ENCODE peak calls at places on chromosomes 2 and 18, in seven cellular contexts. One of them, this sample, is unnamed.

GRCh38 chr2:54176577-54176976 is 61.2 kb downstream of the ACYP2 start:
- DNase-seq in tibial artery: peak
- DNase-seq in cardiac muscle cell: peak
- DNase-seq in stimulated activated CD4-positive, alpha-beta T cell treated with anti-CD3 and anti-CD28 coated beads, Interleukin-4, amount 100 ng/mL, for 48 hours: no peak
- DNase-seq in AG08395: peak
- DNase-seq in epithelial cell of esophagus: peak
- DNase-seq in omental fat pad: no peak
- DNase-seq in this sample: no peak

GRCh38 chr2:22795467-22795866 is 589.5 kb upstream of the KLHL29 start:
- DNase-seq in tibial artery: no peak
- DNase-seq in cardiac muscle cell: no peak
- DNase-seq in stimulated activated CD4-positive, alpha-beta T cell treated with anti-CD3 and anti-CD28 coated beads, Interleukin-4, amount 100 ng/mL, for 48 hours: no peak
- DNase-seq in AG08395: no peak
- DNase-seq in epithelial cell of esophagus: no peak
- DNase-seq in omental fat pad: no peak
- DNase-seq in this sample: no peak

GRCh38 chr18:55515946-55516710 is 71.9 kb downstream of the TCF4 start:
- DNase-seq in tibial artery: no peak
- DNase-seq in cardiac muscle cell: no peak
- DNase-seq in stimulated activated CD4-positive, alpha-beta T cell treated with anti-CD3 and anti-CD28 coated beads, Interleukin-4, amount 100 ng/mL, for 48 hours: no peak
- DNase-seq in AG08395: peak
- DNase-seq in epithelial cell of esophagus: peak
- DNase-seq in omental fat pad: no peak
- DNase-seq in this sample: no peak

GRCh38 chr2:120865656-120866055 is 130.0 kb downstream of the GLI2 start:
- DNase-seq in tibial artery: no peak
- DNase-seq in cardiac muscle cell: no peak
- DNase-seq in stimulated activated CD4-positive, alpha-beta T cell treated with anti-CD3 and anti-CD28 coated beads, Interleukin-4, amount 100 ng/mL, for 48 hours: no peak
- DNase-seq in AG08395: no peak
- DNase-seq in epithelial cell of esophagus: no peak
- DNase-seq in omental fat pad: no peak
- DNase-seq in this sample: no peak

GRCh38 chr2:144508162-144508765 is 11.7 kb downstream of the ZEB2 start:
- DNase-seq in tibial artery: no peak
- DNase-seq in cardiac muscle cell: no peak
- DNase-seq in stimulated activated CD4-positive, alpha-beta T cell treated with anti-CD3 and anti-CD28 coated beads, Interleukin-4, amount 100 ng/mL, for 48 hours: no peak
- DNase-seq in AG08395: no peak
- DNase-seq in epithelial cell of esophagus: no peak
- DNase-seq in omental fat pad: no peak
- DNase-seq in this sample: no peak

GRCh38 chr2:64359892-64360657 is 93.9 kb upstream of the LGALSL start:
- DNase-seq in tibial artery: peak
- DNase-seq in cardiac muscle cell: peak
- DNase-seq in stimulated activated CD4-positive, alpha-beta T cell treated with anti-CD3 and anti-CD28 coated beads, Interleukin-4, amount 100 ng/mL, for 48 hours: peak
- DNase-seq in AG08395: peak
- DNase-seq in epithelial cell of esophagus: peak
- DNase-seq in omental fat pad: peak
- DNase-seq in this sample: no peak

GRCh38 chr18:48837676-48838075 is 113.1 kb downstream of the SMAD7 start:
- DNase-seq in tibial artery: no peak
- DNase-seq in cardiac muscle cell: no peak
- DNase-seq in stimulated activated CD4-positive, alpha-beta T cell treated with anti-CD3 and anti-CD28 coated beads, Interleukin-4, amount 100 ng/mL, for 48 hours: no peak
- DNase-seq in AG08395: no peak
- DNase-seq in epithelial cell of esophagus: no peak
- DNase-seq in omental fat pad: no peak
- DNase-seq in this sample: no peak

GRCh38 chr2:121539722-121540469 is 9.2 kb downstream of the RNU4ATAC start:
- DNase-seq in tibial artery: no peak
- DNase-seq in cardiac muscle cell: no peak
- DNase-seq in stimulated activated CD4-positive, alpha-beta T cell treated with anti-CD3 and anti-CD28 coated beads, Interleukin-4, amount 100 ng/mL, for 48 hours: no peak
- DNase-seq in AG08395: peak
- DNase-seq in epithelial cell of esophagus: no peak
- DNase-seq in omental fat pad: no peak
- DNase-seq in this sample: no peak

GRCh38 chr2:203623616-203624015 is 82.8 kb upstream of the CD28 start:
- DNase-seq in tibial artery: no peak
- DNase-seq in cardiac muscle cell: no peak
- DNase-seq in stimulated activated CD4-positive, alpha-beta T cell treated with anti-CD3 and anti-CD28 coated beads, Interleukin-4, amount 100 ng/mL, for 48 hours: no peak
- DNase-seq in AG08395: no peak
- DNase-seq in epithelial cell of esophagus: peak
- DNase-seq in omental fat pad: no peak
- DNase-seq in this sample: no peak

GRCh38 chr18:3321133-3321812 is 59.3 kb downstream of the MYL12B start:
- DNase-seq in tibial artery: no peak
- DNase-seq in cardiac muscle cell: no peak
- DNase-seq in stimulated activated CD4-positive, alpha-beta T cell treated with anti-CD3 and anti-CD28 coated beads, Interleukin-4, amount 100 ng/mL, for 48 hours: peak
- DNase-seq in AG08395: peak
- DNase-seq in epithelial cell of esophagus: peak
- DNase-seq in omental fat pad: no peak
- DNase-seq in this sample: no peak

GRCh38 chr2:180891360-180891759 is 89.0 kb upstream of the UBE2E3 start:
- DNase-seq in tibial artery: no peak
- DNase-seq in cardiac muscle cell: no peak
- DNase-seq in stimulated activated CD4-positive, alpha-beta T cell treated with anti-CD3 and anti-CD28 coated beads, Interleukin-4, amount 100 ng/mL, for 48 hours: no peak
- DNase-seq in AG08395: no peak
- DNase-seq in epithelial cell of esophagus: no peak
- DNase-seq in omental fat pad: no peak
- DNase-seq in this sample: no peak